ENCODE peak calls at places on chromosome 6, in five cellular contexts. D is CD8-positive, alpha-beta memory T cell; L is choroid plexus epithelial cell; N is hepatocyte; P is mesendoderm. W is an unnamed sample.

GRCh38 chr6:55898342-55898741 is 23.0 kb upstream of the BMP5 start:
- DNase-seq in D (no peak), L (peak; percentile 71), N (no peak), P (no peak), W (no peak)

GRCh38 chr6:105514306-105514705 is 111.4 kb upstream of the PREP start:
- DNase-seq in D (no peak), L (no peak), N (no peak), P (no peak), W (no peak)

GRCh38 chr6:167998206-167998605 is 735 bp downstream of the KIF25 start:
- DNase-seq in D (no peak), L (no peak), N (no peak), P (no peak), W (no peak)

GRCh38 chr6:16733085-16733484 is 28.2 kb downstream of the ATXN1 start:
- DNase-seq in D (no peak), L (no peak), N (no peak), P (no peak), W (no peak)

GRCh38 chr6:151914475-151914874 is 107.0 kb downstream of the ESR1 start:
- DNase-seq in D (no peak), L (peak; percentile 64), N (no peak), P (peak; percentile 86), W (no peak)

GRCh38 chr6:98286620-98287019 is 547.8 kb upstream of the POU3F2 start:
- DNase-seq in D (no peak), L (no peak), N (no peak), P (no peak), W (no peak)

GRCh38 chr6:1870902-1871301 is 261.2 kb downstream of the FOXC1 start:
- DNase-seq in D (no peak), L (no peak), N (no peak), P (peak; percentile 23), W (no peak)

GRCh38 chr6:125163811-125164210 is 10.2 kb downstream of the TPD52L1 start:
- DNase-seq in D (no peak), L (no peak), N (no peak), P (no peak), W (no peak)

GRCh38 chr6:150119256-150119655 is 23.6 kb upstream of the PPP1R14C start:
- DNase-seq in D (no peak), L (peak; percentile 38), N (no peak), P (no peak), W (peak; percentile 77)

GRCh38 chr6:20559924-20560551 is 25.8 kb downstream of the CDKAL1 start:
- DNase-seq in D (no peak), L (peak; percentile 46), N (no peak), P (no peak), W (peak; percentile 24)

GRCh38 chr6:33456156-33456555 is 1.8 kb downstream of the ZBTB9 start:
- DNase-seq in D (no peak), L (no peak), N (no peak), P (no peak), W (no peak)

GRCh38 chr6:2190661-2191389 is 54.6 kb downstream of the GMDS start:
- DNase-seq in D (no peak), L (no peak), N (no peak), P (no peak), W (no peak)

GRCh38 chr6:5053864-5054426 is 31.2 kb upstream of the PPP1R3G start:
- DNase-seq in D (no peak), L (no peak), N (no peak), P (no peak), W (peak; percentile 56)

DNA sequence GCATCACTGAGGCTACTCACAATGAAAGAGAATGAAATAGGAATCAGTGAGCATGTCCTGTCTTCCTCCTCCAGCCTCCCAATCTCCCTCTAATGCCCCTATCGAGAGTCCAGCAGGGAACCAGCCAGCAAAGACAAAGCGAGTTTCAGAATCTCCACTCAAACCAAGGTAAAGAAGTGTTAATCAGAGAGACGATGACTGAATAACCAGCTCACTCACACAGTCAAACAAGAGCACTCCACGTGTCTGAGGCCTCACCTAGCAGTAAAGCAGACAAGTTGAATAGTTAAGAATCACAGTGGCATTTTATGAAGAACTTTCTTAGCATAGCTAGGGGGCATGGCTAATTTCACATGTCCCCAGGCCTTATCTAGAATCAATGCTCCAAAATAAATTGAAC is 3.3 kb upstream of the TREM1 start:
- DNase-seq in D (no peak), L (no peak), N (no peak), P (peak; percentile 14), W (no peak)
- H3K4me3 ChIP-seq in D (no peak overlapping the region), L (no peak overlapping the region), N (no peak overlapping the region), P (no peak overlapping the region), W (no peak overlapping the region)

GRCh38 chr6:169215201-169215661 is 38.4 kb downstream of the THBS2 start:
- DNase-seq in D (no peak), L (no peak), N (no peak), P (peak; percentile 5), W (no peak)

GRCh38 chr6:169212436-169212835 is 41.2 kb downstream of the THBS2 start:
- DNase-seq in D (no peak), L (peak; percentile 47), N (no peak), P (no peak), W (no peak)

GRCh38 chr6:169213814-169214520 is 39.7 kb downstream of the THBS2 start:
- DNase-seq in D (no peak), L (no peak), N (no peak), P (no peak), W (no peak)

GRCh38 chr6:169211881-169212280 is 41.8 kb downstream of the THBS2 start:
- DNase-seq in D (no peak), L (no peak), N (no peak), P (no peak), W (no peak)

DNA sequence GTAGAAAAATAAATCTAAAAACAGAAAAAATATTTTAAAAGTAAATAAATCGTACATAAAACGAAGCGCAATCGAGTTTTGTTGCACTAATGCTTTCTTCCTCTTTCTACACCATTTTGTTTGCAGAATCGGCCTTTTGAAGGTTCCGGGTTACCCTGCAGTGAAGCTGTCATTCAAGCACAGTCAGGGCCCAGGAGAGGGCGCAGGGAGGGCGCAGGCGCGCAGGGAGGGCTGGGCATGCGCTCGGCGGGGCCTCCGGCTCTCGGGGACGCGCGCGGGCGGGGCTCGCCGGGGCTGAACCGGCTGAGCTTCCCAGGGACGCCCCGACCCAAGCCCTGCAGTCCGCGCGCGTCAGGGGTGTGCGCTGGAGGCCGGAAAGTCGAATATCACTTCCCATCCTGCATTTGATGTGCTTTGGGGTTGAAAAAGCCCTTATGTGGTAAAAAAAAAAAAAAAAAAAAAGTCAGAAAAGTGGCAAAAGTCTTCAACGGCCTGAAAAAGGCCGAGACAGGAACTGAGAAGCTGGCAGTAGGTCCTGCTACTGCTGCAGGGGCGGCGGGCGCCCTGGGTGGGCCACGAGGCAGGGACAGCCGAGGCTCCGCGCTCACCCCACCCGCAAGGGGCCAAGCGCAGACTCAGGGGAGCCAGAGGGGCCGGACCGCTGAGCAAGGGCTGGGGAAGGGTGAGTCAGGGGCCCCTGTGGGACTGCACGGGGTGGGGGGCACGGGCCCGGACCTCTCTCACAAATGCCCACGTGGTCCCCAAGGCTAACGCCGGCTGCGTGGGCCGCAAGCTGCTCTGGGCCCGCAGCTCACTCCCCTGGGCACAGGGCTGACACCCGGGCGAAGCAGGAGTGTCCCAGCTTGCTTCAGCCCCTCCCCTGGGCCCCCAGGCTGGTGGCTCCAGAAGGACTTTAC is 40.5 kb downstream of the THBS2 start:
- DNase-seq in D (peak; percentile 82), L (peak; percentile 93), N (peak; percentile 94), P (peak; percentile 93), W (peak; percentile 89)
- H3K4me3 ChIP-seq in D (no peak overlapping the region), L (no peak overlapping the region), N (peak overlapping the region; percentile 5), P (no peak overlapping the region), W (peak overlapping the region; percentile 27)

GRCh38 chr6:35310265-35310831 is 12.7 kb downstream of the DEF6 start:
- DNase-seq in D (no peak), L (no peak), N (no peak), P (no peak), W (no peak)
- H3K4me3 ChIP-seq in D (peak overlapping the region; percentile 56), L (no peak overlapping the region), N (no peak overlapping the region), P (no peak overlapping the region), W (no peak overlapping the region)

GRCh38 chr6:50850223-50850751 is 31.6 kb downstream of the TFAP2B start:
- DNase-seq in D (no peak), L (no peak), N (peak; percentile 57), P (peak; percentile 73), W (peak; percentile 61)

GRCh38 chr6:50849781-50850180 is 31.1 kb downstream of the TFAP2B start:
- DNase-seq in D (no peak), L (no peak), N (no peak), P (no peak), W (no peak)

GRCh38 chr6:50851269-50851847 is 32.7 kb downstream of the TFAP2B start:
- DNase-seq in D (no peak), L (no peak), N (no peak), P (no peak), W (no peak)

GRCh38 chr6:50849016-50849748 is 30.5 kb downstream of the TFAP2B start:
- DNase-seq in D (no peak), L (no peak), N (no peak), P (peak; percentile 51), W (no peak)

DNA sequence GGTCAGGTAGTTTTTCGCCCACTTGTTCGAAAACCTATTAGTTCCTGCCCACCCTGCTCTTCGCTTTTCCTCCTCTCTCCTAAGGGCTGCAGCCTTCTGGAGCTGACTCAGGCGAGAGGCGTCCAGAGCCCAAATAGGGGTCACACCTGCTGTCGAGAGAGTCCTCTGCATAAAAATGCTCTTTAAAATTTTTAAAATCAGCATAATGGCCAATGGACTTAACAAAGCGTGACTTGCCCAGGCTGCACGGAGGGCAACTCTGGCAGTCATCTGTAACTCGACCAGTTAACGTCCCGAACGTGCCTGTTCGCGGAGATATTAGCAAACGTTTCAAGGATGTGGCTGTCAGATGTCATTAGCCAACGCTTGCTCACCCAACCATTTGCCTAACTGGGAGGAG is 32.2 kb downstream of the TFAP2B start:
- DNase-seq in D (no peak), L (no peak), N (no peak), P (no peak), W (no peak)
- H3K4me3 ChIP-seq in D (no peak overlapping the region), L (no peak overlapping the region), N (no peak overlapping the region), P (no peak overlapping the region), W (peak overlapping the region; percentile 35)

DNA sequence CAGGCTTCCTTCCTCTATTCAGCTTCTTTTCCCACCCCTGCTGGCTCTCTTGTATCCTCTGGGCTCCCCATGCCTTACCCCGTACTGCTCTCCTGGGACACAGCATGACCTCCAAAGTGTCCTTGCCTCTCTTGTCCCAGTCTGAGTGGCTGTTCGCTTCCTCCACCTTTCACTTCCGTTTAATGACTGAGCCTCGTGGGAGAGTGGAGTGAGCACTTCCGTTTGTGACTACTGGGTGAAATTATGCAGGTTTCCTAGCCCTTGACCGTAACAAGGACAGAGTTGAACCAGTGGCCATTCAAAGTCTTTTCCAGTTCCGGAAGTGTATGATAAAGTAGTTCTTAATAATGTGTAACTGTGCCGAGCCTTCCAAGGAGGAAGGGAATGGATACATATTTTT is 109.2 kb downstream of the ARID1B start:
- DNase-seq in D (no peak), L (peak; percentile 24), N (no peak), P (no peak), W (no peak)
- H3K4me3 ChIP-seq in D (no peak overlapping the region), L (no peak overlapping the region), N (no peak overlapping the region), P (no peak overlapping the region), W (no peak overlapping the region)

W was measured in A673.